ENCODE peak calls at places on chromosomes 7 and 10, in nine cellular contexts. One of them, this sample, is unnamed.

GRCh38 chr7:151256410-151257045 is 8.0 kb upstream of the SMARCD3 start:
- DNase-seq in NCI-H1092 treated with DMSO at 0.1 percent for 48 hours: no peak
- DNase-seq in GM23338: no peak
- DNase-seq in kidney glomerular epithelial cell: peak; percentile 35
- DNase-seq in ascending aorta: no peak
- DNase-seq in CD8-positive, alpha-beta memory T cell: no peak
- DNase-seq in glutamatergic neuron: no peak
- DNase-seq in naive B cell: no peak
- DNase-seq in HAP-1: no peak
- DNase-seq in this sample: no peak

GRCh38 chr7:112112822-112113255 is 93.4 kb downstream of the DOCK4 start:
- DNase-seq in naive B cell: no peak
- DNase-seq in GM23338: no peak
- DNase-seq in glutamatergic neuron: no peak
- DNase-seq in kidney glomerular epithelial cell: no peak
- DNase-seq in HAP-1: no peak
- DNase-seq in NCI-H1092 treated with DMSO at 0.1 percent for 48 hours: no peak
- DNase-seq in CD8-positive, alpha-beta memory T cell: no peak
- DNase-seq in ascending aorta: no peak
- DNase-seq in this sample: no peak

GRCh38 chr7:128164061-128164954 is 76.8 kb upstream of the LEP start:
- DNase-seq in HAP-1: no peak
- DNase-seq in ascending aorta: no peak
- DNase-seq in NCI-H1092 treated with DMSO at 0.1 percent for 48 hours: no peak
- DNase-seq in CD8-positive, alpha-beta memory T cell: no peak
- DNase-seq in naive B cell: no peak
- DNase-seq in glutamatergic neuron: no peak
- DNase-seq in GM23338: peak; percentile 73
- DNase-seq in kidney glomerular epithelial cell: peak; percentile 68
- DNase-seq in this sample: peak; percentile 83

GRCh38 chr7:128728608-128729007 is 10.6 kb upstream of the CALU start:
- DNase-seq in NCI-H1092 treated with DMSO at 0.1 percent for 48 hours: no peak
- DNase-seq in naive B cell: no peak
- DNase-seq in HAP-1: no peak
- DNase-seq in glutamatergic neuron: no peak
- DNase-seq in ascending aorta: no peak
- DNase-seq in CD8-positive, alpha-beta memory T cell: no peak
- DNase-seq in GM23338: no peak
- DNase-seq in kidney glomerular epithelial cell: no peak
- DNase-seq in this sample: no peak

GRCh38 chr7:16926283-16926682 is 44.5 kb upstream of the AGR3 start:
- DNase-seq in CD8-positive, alpha-beta memory T cell: no peak
- DNase-seq in kidney glomerular epithelial cell: peak; percentile 77
- DNase-seq in naive B cell: no peak
- DNase-seq in GM23338: peak; percentile 34
- DNase-seq in ascending aorta: no peak
- DNase-seq in HAP-1: peak; percentile 18
- DNase-seq in glutamatergic neuron: no peak
- DNase-seq in NCI-H1092 treated with DMSO at 0.1 percent for 48 hours: peak; percentile 15
- DNase-seq in this sample: no peak

GRCh38 chr10:43681226-43681625 is 32.5 kb upstream of the ZNF32 start:
- DNase-seq in NCI-H1092 treated with DMSO at 0.1 percent for 48 hours: no peak
- DNase-seq in CD8-positive, alpha-beta memory T cell: no peak
- DNase-seq in GM23338: no peak
- DNase-seq in glutamatergic neuron: no peak
- DNase-seq in ascending aorta: no peak
- DNase-seq in naive B cell: no peak
- DNase-seq in kidney glomerular epithelial cell: no peak
- DNase-seq in HAP-1: no peak
- DNase-seq in this sample: no peak

GRCh38 chr10:110667620-110668343 is 23.6 kb downstream of the RBM20 start:
- DNase-seq in kidney glomerular epithelial cell: no peak
- DNase-seq in HAP-1: peak; percentile 55
- DNase-seq in naive B cell: no peak
- DNase-seq in NCI-H1092 treated with DMSO at 0.1 percent for 48 hours: no peak
- DNase-seq in CD8-positive, alpha-beta memory T cell: no peak
- DNase-seq in GM23338: peak; percentile 88
- DNase-seq in glutamatergic neuron: no peak
- DNase-seq in ascending aorta: no peak
- DNase-seq in this sample: peak; percentile 84

GRCh38 chr10:123847686-123848432 is 43.7 kb downstream of the CPXM2 start:
- DNase-seq in GM23338: no peak
- DNase-seq in naive B cell: no peak
- DNase-seq in HAP-1: no peak
- DNase-seq in NCI-H1092 treated with DMSO at 0.1 percent for 48 hours: peak; percentile 12
- DNase-seq in CD8-positive, alpha-beta memory T cell: no peak
- DNase-seq in ascending aorta: no peak
- DNase-seq in kidney glomerular epithelial cell: no peak
- DNase-seq in glutamatergic neuron: no peak
- DNase-seq in this sample: no peak

GRCh38 chr7:26376208-26376917 is 84.7 kb downstream of the SNX10 start:
- DNase-seq in HAP-1: peak; percentile 81
- DNase-seq in glutamatergic neuron: peak; percentile 86
- DNase-seq in NCI-H1092 treated with DMSO at 0.1 percent for 48 hours: peak; percentile 91
- DNase-seq in kidney glomerular epithelial cell: no peak
- DNase-seq in ascending aorta: no peak
- DNase-seq in naive B cell: peak; percentile 51
- DNase-seq in CD8-positive, alpha-beta memory T cell: peak; percentile 30
- DNase-seq in GM23338: peak; percentile 91
- DNase-seq in this sample: peak; percentile 92

GRCh38 chr7:114590298-114590697 is 175.7 kb downstream of the FOXP2 start:
- DNase-seq in ascending aorta: no peak
- DNase-seq in naive B cell: no peak
- DNase-seq in kidney glomerular epithelial cell: no peak
- DNase-seq in NCI-H1092 treated with DMSO at 0.1 percent for 48 hours: no peak
- DNase-seq in GM23338: peak; percentile 28
- DNase-seq in HAP-1: no peak
- DNase-seq in glutamatergic neuron: no peak
- DNase-seq in CD8-positive, alpha-beta memory T cell: no peak
- DNase-seq in this sample: no peak

GRCh38 chr10:119359025-119359424 is 151.7 kb downstream of the GRK5 start:
- DNase-seq in ascending aorta: no peak
- DNase-seq in kidney glomerular epithelial cell: no peak
- DNase-seq in NCI-H1092 treated with DMSO at 0.1 percent for 48 hours: no peak
- DNase-seq in HAP-1: no peak
- DNase-seq in glutamatergic neuron: no peak
- DNase-seq in CD8-positive, alpha-beta memory T cell: no peak
- DNase-seq in naive B cell: no peak
- DNase-seq in GM23338: no peak
- DNase-seq in this sample: no peak

GRCh38 chr7:102321351-102322201 is 34.7 kb downstream of the SPDYE6 start:
- DNase-seq in GM23338: peak; percentile 87
- DNase-seq in CD8-positive, alpha-beta memory T cell: no peak
- DNase-seq in NCI-H1092 treated with DMSO at 0.1 percent for 48 hours: no peak
- DNase-seq in glutamatergic neuron: peak; percentile 65
- DNase-seq in naive B cell: peak; percentile 19
- DNase-seq in ascending aorta: no peak
- DNase-seq in HAP-1: peak; percentile 3
- DNase-seq in kidney glomerular epithelial cell: no peak
- DNase-seq in this sample: peak; percentile 87

GRCh38 chr7:82633592-82633991 is 190.0 kb upstream of the CACNA2D1 start:
- DNase-seq in naive B cell: no peak
- DNase-seq in ascending aorta: no peak
- DNase-seq in NCI-H1092 treated with DMSO at 0.1 percent for 48 hours: no peak
- DNase-seq in GM23338: no peak
- DNase-seq in HAP-1: no peak
- DNase-seq in CD8-positive, alpha-beta memory T cell: no peak
- DNase-seq in glutamatergic neuron: no peak
- DNase-seq in kidney glomerular epithelial cell: no peak
- DNase-seq in this sample: peak; percentile 52

GRCh38 chr7:24756989-24757798 is at the start of gene GSDME:
- DNase-seq in NCI-H1092 treated with DMSO at 0.1 percent for 48 hours: peak; percentile 20
- DNase-seq in GM23338: peak; percentile 84
- DNase-seq in ascending aorta: no peak
- DNase-seq in naive B cell: peak; percentile 45
- DNase-seq in kidney glomerular epithelial cell: peak; percentile 66
- DNase-seq in HAP-1: peak; percentile 70
- DNase-seq in glutamatergic neuron: peak; percentile 68
- DNase-seq in CD8-positive, alpha-beta memory T cell: peak; percentile 16
- DNase-seq in this sample: peak; percentile 86

GRCh38 chr10:21534611-21535493 is 820 bp downstream of the MLLT10 start:
- DNase-seq in glutamatergic neuron: peak; percentile 75
- DNase-seq in HAP-1: peak; percentile 77
- DNase-seq in GM23338: peak; percentile 79
- DNase-seq in kidney glomerular epithelial cell: peak; percentile 29
- DNase-seq in NCI-H1092 treated with DMSO at 0.1 percent for 48 hours: peak; percentile 48
- DNase-seq in CD8-positive, alpha-beta memory T cell: peak; percentile 47
- DNase-seq in ascending aorta: no peak
- DNase-seq in naive B cell: peak; percentile 51
- DNase-seq in this sample: peak; percentile 86

GRCh38 chr10:76352300-76352699 is 920.9 kb downstream of the LRMDA start:
- DNase-seq in NCI-H1092 treated with DMSO at 0.1 percent for 48 hours: no peak
- DNase-seq in glutamatergic neuron: no peak
- DNase-seq in naive B cell: no peak
- DNase-seq in kidney glomerular epithelial cell: peak; percentile 13
- DNase-seq in GM23338: no peak
- DNase-seq in ascending aorta: no peak
- DNase-seq in CD8-positive, alpha-beta memory T cell: no peak
- DNase-seq in HAP-1: no peak
- DNase-seq in this sample: no peak

GRCh38 chr7:102431617-102432298 is 1.6 kb upstream of the ORAI2 start:
- DNase-seq in HAP-1: peak; percentile 35
- DNase-seq in NCI-H1092 treated with DMSO at 0.1 percent for 48 hours: peak; percentile 39
- DNase-seq in kidney glomerular epithelial cell: peak; percentile 75
- DNase-seq in glutamatergic neuron: peak; percentile 63
- DNase-seq in CD8-positive, alpha-beta memory T cell: peak; percentile 81
- DNase-seq in naive B cell: peak; percentile 74
- DNase-seq in ascending aorta: no peak
- DNase-seq in GM23338: no peak
- DNase-seq in this sample: peak; percentile 69

GRCh38 chr7:36658603-36659516 is 65.4 kb downstream of the AOAH start:
- DNase-seq in glutamatergic neuron: no peak
- DNase-seq in CD8-positive, alpha-beta memory T cell: no peak
- DNase-seq in NCI-H1092 treated with DMSO at 0.1 percent for 48 hours: no peak
- DNase-seq in ascending aorta: no peak
- DNase-seq in naive B cell: no peak
- DNase-seq in HAP-1: peak; percentile 75
- DNase-seq in kidney glomerular epithelial cell: peak; percentile 96
- DNase-seq in GM23338: peak; percentile 45
- DNase-seq in this sample: peak; percentile 75

GRCh38 chr7:21767300-21767900 is 178.3 kb downstream of the CDCA7L start:
- DNase-seq in HAP-1: peak; percentile 78
- DNase-seq in CD8-positive, alpha-beta memory T cell: no peak
- DNase-seq in GM23338: peak; percentile 94
- DNase-seq in glutamatergic neuron: peak; percentile 50
- DNase-seq in ascending aorta: no peak
- DNase-seq in naive B cell: no peak
- DNase-seq in kidney glomerular epithelial cell: peak; percentile 38
- DNase-seq in NCI-H1092 treated with DMSO at 0.1 percent for 48 hours: peak; percentile 88
- DNase-seq in this sample: peak; percentile 88

GRCh38 chr7:151249732-151250072 is 1.2 kb upstream of the SMARCD3 start:
- DNase-seq in HAP-1: peak; percentile 83
- DNase-seq in NCI-H1092 treated with DMSO at 0.1 percent for 48 hours: no peak
- DNase-seq in naive B cell: no peak
- DNase-seq in ascending aorta: no peak
- DNase-seq in glutamatergic neuron: no peak
- DNase-seq in CD8-positive, alpha-beta memory T cell: no peak
- DNase-seq in GM23338: peak; percentile 80
- DNase-seq in kidney glomerular epithelial cell: peak; percentile 19
- DNase-seq in this sample: peak; percentile 76

GRCh38 chr7:44750424-44750823 is 1.8 kb downstream of the ZMIZ2 start:
- DNase-seq in CD8-positive, alpha-beta memory T cell: no peak
- DNase-seq in GM23338: no peak
- DNase-seq in kidney glomerular epithelial cell: no peak
- DNase-seq in ascending aorta: no peak
- DNase-seq in NCI-H1092 treated with DMSO at 0.1 percent for 48 hours: no peak
- DNase-seq in naive B cell: peak; percentile 23
- DNase-seq in glutamatergic neuron: no peak
- DNase-seq in HAP-1: no peak
- DNase-seq in this sample: no peak

GRCh38 chr7:6175642-6176041 is 96.8 kb downstream of the CYTH3 start:
- DNase-seq in kidney glomerular epithelial cell: no peak
- DNase-seq in CD8-positive, alpha-beta memory T cell: no peak
- DNase-seq in NCI-H1092 treated with DMSO at 0.1 percent for 48 hours: no peak
- DNase-seq in naive B cell: no peak
- DNase-seq in glutamatergic neuron: no peak
- DNase-seq in ascending aorta: peak; percentile 55
- DNase-seq in HAP-1: no peak
- DNase-seq in GM23338: no peak
- DNase-seq in this sample: no peak

GRCh38 chr10:102418612-102419560 is at the start of gene PSD:
- DNase-seq in ascending aorta: no peak
- DNase-seq in naive B cell: no peak
- DNase-seq in CD8-positive, alpha-beta memory T cell: no peak
- DNase-seq in kidney glomerular epithelial cell: no peak
- DNase-seq in glutamatergic neuron: peak; percentile 79
- DNase-seq in NCI-H1092 treated with DMSO at 0.1 percent for 48 hours: peak; percentile 89
- DNase-seq in GM23338: peak; percentile 84
- DNase-seq in HAP-1: peak; percentile 43
- DNase-seq in this sample: peak; percentile 87

GRCh38 chr7:89247207-89247606 is 451.7 kb upstream of the TEX47 start:
- DNase-seq in ascending aorta: no peak
- DNase-seq in naive B cell: no peak
- DNase-seq in HAP-1: no peak
- DNase-seq in GM23338: no peak
- DNase-seq in glutamatergic neuron: no peak
- DNase-seq in kidney glomerular epithelial cell: no peak
- DNase-seq in NCI-H1092 treated with DMSO at 0.1 percent for 48 hours: no peak
- DNase-seq in CD8-positive, alpha-beta memory T cell: no peak
- DNase-seq in this sample: peak; percentile 34

GRCh38 chr10:128711776-128712175 is 585.6 kb upstream of the MKI67 start:
- DNase-seq in CD8-positive, alpha-beta memory T cell: no peak
- DNase-seq in HAP-1: no peak
- DNase-seq in ascending aorta: no peak
- DNase-seq in kidney glomerular epithelial cell: no peak
- DNase-seq in GM23338: no peak
- DNase-seq in naive B cell: no peak
- DNase-seq in glutamatergic neuron: no peak
- DNase-seq in NCI-H1092 treated with DMSO at 0.1 percent for 48 hours: no peak
- DNase-seq in this sample: no peak

GRCh38 chr10:124955243-124955642 is 13.3 kb downstream of the ZRANB1 start:
- DNase-seq in GM23338: no peak
- DNase-seq in CD8-positive, alpha-beta memory T cell: no peak
- DNase-seq in kidney glomerular epithelial cell: no peak
- DNase-seq in ascending aorta: no peak
- DNase-seq in NCI-H1092 treated with DMSO at 0.1 percent for 48 hours: no peak
- DNase-seq in glutamatergic neuron: no peak
- DNase-seq in HAP-1: no peak
- DNase-seq in naive B cell: no peak
- DNase-seq in this sample: no peak

GRCh38 chr10:19932806-19933371 is 116.7 kb downstream of the PLXDC2 start:
- DNase-seq in GM23338: no peak
- DNase-seq in NCI-H1092 treated with DMSO at 0.1 percent for 48 hours: no peak
- DNase-seq in HAP-1: no peak
- DNase-seq in kidney glomerular epithelial cell: no peak
- DNase-seq in glutamatergic neuron: no peak
- DNase-seq in CD8-positive, alpha-beta memory T cell: no peak
- DNase-seq in naive B cell: no peak
- DNase-seq in ascending aorta: no peak
- DNase-seq in this sample: no peak

GRCh38 chr7:73329861-73330581 is 2.1 kb downstream of the FKBP6 start:
- DNase-seq in GM23338: no peak
- DNase-seq in ascending aorta: no peak
- DNase-seq in NCI-H1092 treated with DMSO at 0.1 percent for 48 hours: no peak
- DNase-seq in naive B cell: no peak
- DNase-seq in HAP-1: no peak
- DNase-seq in CD8-positive, alpha-beta memory T cell: no peak
- DNase-seq in kidney glomerular epithelial cell: peak; percentile 13
- DNase-seq in glutamatergic neuron: no peak
- DNase-seq in this sample: no peak

GRCh38 chr7:116432517-116432916 is 67.0 kb upstream of the CAV2 start:
- DNase-seq in GM23338: no peak
- DNase-seq in NCI-H1092 treated with DMSO at 0.1 percent for 48 hours: no peak
- DNase-seq in CD8-positive, alpha-beta memory T cell: no peak
- DNase-seq in glutamatergic neuron: no peak
- DNase-seq in kidney glomerular epithelial cell: no peak
- DNase-seq in ascending aorta: no peak
- DNase-seq in HAP-1: no peak
- DNase-seq in naive B cell: no peak
- DNase-seq in this sample: no peak

GRCh38 chr10:96671207-96671890 is 49.0 kb downstream of the PIK3AP1 start:
- DNase-seq in HAP-1: no peak
- DNase-seq in glutamatergic neuron: no peak
- DNase-seq in kidney glomerular epithelial cell: no peak
- DNase-seq in NCI-H1092 treated with DMSO at 0.1 percent for 48 hours: no peak
- DNase-seq in GM23338: no peak
- DNase-seq in ascending aorta: no peak
- DNase-seq in CD8-positive, alpha-beta memory T cell: peak; percentile 45
- DNase-seq in naive B cell: no peak
- DNase-seq in this sample: no peak

GRCh38 chr10:75166623-75166972 is 44.0 kb upstream of the VDAC2 start:
- DNase-seq in ascending aorta: no peak
- DNase-seq in NCI-H1092 treated with DMSO at 0.1 percent for 48 hours: no peak
- DNase-seq in HAP-1: no peak
- DNase-seq in glutamatergic neuron: no peak
- DNase-seq in kidney glomerular epithelial cell: no peak
- DNase-seq in naive B cell: no peak
- DNase-seq in GM23338: no peak
- DNase-seq in CD8-positive, alpha-beta memory T cell: no peak
- DNase-seq in this sample: no peak

This sample was measured in endodermal cell.